ENCODE peak calls at places on chromosome X, in four cellular contexts. F is GM23338, X is heart right ventricle, V is pancreas. S is an unnamed sample.

GRCh38 chrX:154711264-154711663 is 39.6 kb downstream of the GAB3 start:
- DNase-seq in F (no peak), X (no peak), V (no peak), S (no peak)

GRCh38 chrX:111411591-111412371 is at the start of gene DCX:
- DNase-seq in F (peak; percentile 50), X (no peak), V (no peak), S (no peak)

GRCh38 chrX:134570509-134570846 is 87.8 kb downstream of the PLAC1 start:
- DNase-seq in F (no peak), X (no peak), V (no peak), S (no peak)

GRCh38 chrX:11244641-11245040 is 48.6 kb upstream of the AMELX start:
- DNase-seq in F (no peak), X (no peak), V (no peak), S (no peak)

GRCh38 chrX:117972681-117973080 is 143.9 kb downstream of the KLHL13 start:
- DNase-seq in F (peak; percentile 60), X (peak; percentile 11), V (no peak), S (no peak)

GRCh38 chrX:31154941-31155340 is 83.1 kb upstream of the FTHL17 start:
- DNase-seq in F (no peak), X (no peak), V (no peak), S (no peak)

GRCh38 chrX:132071260-132071659 is 48.2 kb downstream of the STK26 start:
- DNase-seq in F (peak; percentile 17), X (no peak), V (no peak), S (no peak)

GRCh38 chrX:46279214-46279924 is 265.9 kb downstream of the ZNF674 start:
- DNase-seq in F (peak; percentile 32), X (no peak), V (no peak), S (no peak)

GRCh38 chrX:97616883-97617510 is 733.3 kb downstream of the RPA4 start:
- DNase-seq in F (no peak), X (no peak), V (no peak), S (no peak)

GRCh38 chrX:48511561-48511960 is 2.8 kb downstream of the PORCN start:
- DNase-seq in F (peak; percentile 24), X (no peak), V (no peak), S (no peak)

GRCh38 chrX:134469481-134469880 is 9.5 kb downstream of the HPRT1 start:
- DNase-seq in F (no peak), X (no peak), V (no peak), S (no peak)

GRCh38 chrX:139842326-139843175 is 90.3 kb downstream of the ATP11C start:
- DNase-seq in F (no peak), X (no peak), V (no peak), S (no peak)

GRCh38 chrX:47191331-47191730 is 2.3 kb upstream of the UBA1 start:
- DNase-seq in F (peak; percentile 32), X (no peak), V (peak; percentile 34), S (peak; percentile 34)

GRCh38 chrX:1361275-1361674 is 24.7 kb downstream of the IL3RA start:
- DNase-seq in F (no peak), X (no peak), V (no peak), S (no peak)

GRCh38 chrX:123976671-123977316 is 15.3 kb downstream of the STAG2 start:
- DNase-seq in F (peak; percentile 17), X (no peak), V (no peak), S (no peak)

GRCh38 chrX:56113785-56114436 is 118.2 kb upstream of the KLF8 start:
- DNase-seq in F (peak; percentile 44), X (no peak), V (no peak), S (no peak)

GRCh38 chrX:23103546-23103945 is 103.8 kb downstream of the DDX53 start:
- DNase-seq in F (peak; percentile 44), X (no peak), V (no peak), S (no peak)

GRCh38 chrX:76148753-76149152 is 24.1 kb upstream of the PBDC1 start:
- DNase-seq in F (peak; percentile 26), X (peak; percentile 10), V (peak; percentile 33), S (peak; percentile 50)

GRCh38 chrX:56281789-56282188 is 49.6 kb downstream of the KLF8 start:
- DNase-seq in F (peak; percentile 21), X (no peak), V (no peak), S (peak; percentile 6)

GRCh38 chrX:13009256-13009655 is 34.3 kb downstream of the TMSB4X start:
- DNase-seq in F (no peak), X (no peak), V (peak; percentile 46), S (no peak)

GRCh38 chrX:7943600-7944245 is 16.5 kb upstream of the PNPLA4 start:
- DNase-seq in F (no peak), X (no peak), V (no peak), S (no peak)

GRCh38 chrX:7946960-7947359 is 19.7 kb upstream of the PNPLA4 start:
- DNase-seq in F (peak; percentile 2), X (no peak), V (no peak), S (no peak)

DNA sequence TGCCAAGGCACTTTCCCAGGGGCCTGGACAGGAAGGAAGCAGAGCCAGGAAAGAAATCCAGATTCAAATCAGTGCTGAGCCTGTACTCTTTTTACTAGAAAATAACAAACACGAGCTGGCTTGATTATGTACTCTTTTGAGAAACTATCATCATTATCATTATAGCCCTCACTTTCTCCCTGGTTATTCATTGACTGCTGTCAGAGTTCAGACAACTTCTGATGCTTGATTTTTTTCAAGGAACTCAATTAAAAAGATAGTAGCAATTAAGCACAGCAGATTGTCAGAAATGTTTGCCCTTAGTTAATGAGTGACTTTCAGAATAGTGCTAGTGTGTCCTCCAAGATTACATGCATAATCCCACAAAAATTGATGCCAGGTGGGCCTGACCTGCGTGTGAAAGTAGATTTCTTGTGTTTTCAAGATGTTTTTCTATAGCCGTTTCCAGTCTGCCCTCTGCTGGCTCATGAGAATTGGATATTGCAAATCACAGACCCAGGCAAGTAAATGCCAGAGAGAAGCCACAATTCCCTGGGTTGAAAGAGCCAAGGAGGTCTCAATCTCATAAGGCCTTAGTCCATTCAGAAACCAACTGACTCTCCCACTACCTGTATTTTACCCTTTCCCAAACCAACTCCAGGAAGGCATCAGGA is 14.3 kb upstream of the PNPLA4 start:
- DNase-seq in F (peak; percentile 37), X (no peak), V (no peak), S (no peak)
- TF ChIP-seq CTCF in F (peak; percentile 50), X (peak; percentile 28), V (no peak), S (no peak)

DNA sequence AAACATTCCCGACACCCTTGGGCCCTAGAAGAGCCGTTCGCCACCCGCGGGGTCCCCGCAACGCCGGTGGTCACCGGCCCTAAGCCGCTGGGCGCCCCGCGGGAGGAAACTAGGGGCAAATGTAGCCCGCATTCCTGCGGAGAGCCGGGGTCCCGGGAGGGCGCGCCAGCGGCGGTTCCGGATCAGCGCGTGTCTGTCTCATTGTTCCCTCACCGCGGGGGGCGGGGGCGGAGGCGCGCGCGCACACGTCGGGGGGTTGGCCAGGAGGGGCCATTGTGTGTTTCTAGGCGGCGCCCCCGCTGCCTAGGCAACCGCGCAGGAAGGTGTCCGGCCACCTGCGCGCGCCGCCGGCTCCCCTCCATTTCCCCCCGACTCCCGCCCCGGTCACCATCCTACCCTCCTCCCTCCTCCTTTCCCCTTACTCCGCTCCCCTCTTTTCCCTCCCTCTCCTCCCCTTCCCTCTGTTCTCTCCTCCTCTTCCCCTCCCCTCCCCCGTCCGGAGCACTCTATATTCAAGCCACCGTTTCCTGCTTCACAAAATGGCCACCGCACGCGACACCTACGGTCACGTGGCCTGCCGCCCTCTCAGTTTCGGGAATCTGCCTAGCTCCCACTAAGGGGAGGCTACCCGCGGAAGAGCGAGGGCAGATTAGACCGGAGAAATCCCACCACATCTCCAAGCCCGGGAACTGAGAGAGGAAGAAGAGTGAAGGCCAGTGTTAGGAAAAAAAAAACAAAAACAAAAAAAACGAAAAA is 796 bp upstream of the DDX3X start:
- DNase-seq in F (peak; percentile 86), X (peak; percentile 78), V (peak; percentile 90), S (peak; percentile 66)
- H3K4me1 ChIP-seq in F (peaks cover 35% of the 10 kb centered on the region), X (peaks cover 24% of the 10 kb centered on the region), V (peaks cover 13% of the 10 kb centered on the region), S (peaks cover 8% of the 10 kb centered on the region)

DNA sequence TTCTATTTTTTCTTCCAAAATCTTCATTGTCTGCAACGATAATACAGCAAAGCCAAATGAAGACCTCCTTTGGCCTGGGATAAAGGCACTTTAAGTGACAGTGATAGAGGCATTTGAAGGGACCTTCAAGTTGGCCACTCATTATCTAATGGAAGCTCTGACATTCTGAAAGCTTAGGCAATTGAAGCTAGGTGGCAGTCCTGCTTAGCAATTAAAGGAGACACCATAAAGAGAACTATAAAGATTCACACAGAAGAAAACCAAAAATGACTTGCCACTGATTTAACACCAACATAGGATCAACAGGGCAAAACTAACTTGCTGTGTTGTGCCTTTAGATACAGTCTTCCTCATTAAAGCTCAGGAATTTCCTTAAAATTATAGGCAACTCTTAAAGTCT is 103.3 kb upstream of the TSPAN7 start:
- DNase-seq in F (peak; percentile 6), X (no peak), V (no peak), S (no peak)
- TF ChIP-seq CTCF in F (peak; percentile 41), X (no peak), V (no peak), S (no peak)

DNA sequence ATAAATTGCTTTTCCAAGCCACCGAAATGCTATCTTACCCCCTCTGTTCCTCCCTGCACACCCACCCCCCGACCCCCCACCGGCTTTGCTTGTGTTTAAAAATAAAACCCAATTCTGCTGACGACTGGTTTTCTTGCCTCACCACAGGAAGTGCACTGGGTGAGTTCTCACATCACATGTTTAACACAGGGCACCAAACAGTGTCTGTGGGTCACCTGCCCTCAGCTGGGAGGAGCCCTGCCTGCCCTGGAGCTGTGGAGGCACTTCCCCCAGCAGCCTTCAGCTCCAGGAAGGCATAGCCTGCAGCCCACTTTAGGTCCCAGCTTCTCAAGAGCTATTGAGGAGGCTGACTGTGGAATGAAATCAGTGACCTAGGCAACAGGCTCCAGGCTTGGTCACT is 8.8 kb downstream of the TMEM255A start:
- DNase-seq in F (peak; percentile 34), X (no peak), V (no peak), S (peak; percentile 69)
- H3K4me1 ChIP-seq in F (peaks cover 24% of the 10 kb centered on the region), X (no peaks in the 10 kb centered on the region), V (no peaks in the 10 kb centered on the region), S (peaks cover 18% of the 10 kb centered on the region)

GRCh38 chrX:43953218-43953617 is 20.0 kb downstream of the NDP start:
- DNase-seq in F (no peak), X (no peak), V (no peak), S (no peak)

GRCh38 chrX:43949669-43950068 is 23.5 kb downstream of the NDP start:
- DNase-seq in F (peak; percentile 74), X (peak; percentile 32), V (no peak), S (peak; percentile 17)
- TF ChIP-seq CTCF in F (peak; percentile 77), X (peak; percentile 47), V (no peak), S (peak; percentile 24)

GRCh38 chrX:70433848-70434351 is 10.7 kb upstream of the DLG3 start:
- DNase-seq in F (peak; percentile 73), X (peak; percentile 70), V (peak; percentile 80), S (peak; percentile 82)
- H3K4me1 ChIP-seq in F (no peaks in the 10 kb centered on the region), X (peaks cover 17% of the 10 kb centered on the region), V (no peaks in the 10 kb centered on the region), S (peaks cover 4% of the 10 kb centered on the region)

GRCh38 chrX:110346681-110347080 is 12.0 kb upstream of the RTL9 start:
- DNase-seq in F (peak; percentile 40), X (no peak), V (no peak), S (no peak)
- TF ChIP-seq CTCF in F (peak; percentile 38), X (no peak), V (no peak), S (no peak)

S was measured in CD8-positive, alpha-beta T cell.